ENCODE peak calls at places on chromosomes 12 and 14, in five cellular contexts. D is hepatocyte, V is foreskin fibroblast, O is body of pancreas, C is neural crest cell. K is an unnamed sample.

GRCh38 chr12:93419388-93420034 is 22.2 kb downstream of the UBE2N start:
- DNase-seq in C (no peak), V (peak), O (no peak), D (peak), K (peak)

GRCh38 chr12:66235626-66236281 is 46.7 kb downstream of the IRAK3 start:
- DNase-seq in C (no peak), D (no peak), O (no peak), V (peak), K (no peak)

GRCh38 chr12:29726321-29726692 is 57.4 kb downstream of the TMTC1 start:
- DNase-seq in D (no peak), V (no peak), O (no peak), C (no peak), K (no peak)

GRCh38 chr14:68741839-68742470 is 50.9 kb downstream of the ZFP36L1 start:
- DNase-seq in O (peak), V (no peak), D (no peak), C (no peak), K (peak)

GRCh38 chr14:20657216-20658211 is 16.0 kb upstream of the OR6S1 start:
- DNase-seq in V (peak), D (peak), O (no peak), C (no peak), K (no peak)

GRCh38 chr12:89370850-89371249 is 18.5 kb upstream of the DUSP6 start:
- DNase-seq in V (peak), C (no peak), O (no peak), D (no peak), K (no peak)

GRCh38 chr14:68947802-68948201 is 31.3 kb downstream of the ACTN1 start:
- DNase-seq in O (peak), V (peak), D (peak), C (no peak), K (no peak)

GRCh38 chr12:62098131-62098530 is 162.1 kb upstream of the USP15 start:
- DNase-seq in O (no peak), D (no peak), V (no peak), C (no peak), K (no peak)

GRCh38 chr14:22848391-22849164 is 12.2 kb downstream of the MMP14 start:
- DNase-seq in V (peak), O (peak), D (peak), C (no peak), K (no peak)

GRCh38 chr14:101559624-101560533 is 1.4 kb upstream of the DIO3 start:
- DNase-seq in C (peak), D (peak), V (peak), O (peak), K (no peak)

GRCh38 chr14:99735189-99736135 is 51.4 kb downstream of the CYP46A1 start:
- DNase-seq in D (no peak), O (no peak), V (no peak), C (no peak), K (no peak)

GRCh38 chr14:99740411-99740810 is 52.8 kb upstream of the EML1 start:
- DNase-seq in C (no peak), V (no peak), O (no peak), D (no peak), K (no peak)

GRCh38 chr14:99737451-99737951 is 53.4 kb downstream of the CYP46A1 start:
- DNase-seq in C (no peak), D (no peak), O (peak), V (peak), K (no peak)

GRCh38 chr14:99736600-99737371 is 52.7 kb downstream of the CYP46A1 start:
- DNase-seq in V (no peak), D (peak), O (no peak), C (no peak), K (no peak)

DNA sequence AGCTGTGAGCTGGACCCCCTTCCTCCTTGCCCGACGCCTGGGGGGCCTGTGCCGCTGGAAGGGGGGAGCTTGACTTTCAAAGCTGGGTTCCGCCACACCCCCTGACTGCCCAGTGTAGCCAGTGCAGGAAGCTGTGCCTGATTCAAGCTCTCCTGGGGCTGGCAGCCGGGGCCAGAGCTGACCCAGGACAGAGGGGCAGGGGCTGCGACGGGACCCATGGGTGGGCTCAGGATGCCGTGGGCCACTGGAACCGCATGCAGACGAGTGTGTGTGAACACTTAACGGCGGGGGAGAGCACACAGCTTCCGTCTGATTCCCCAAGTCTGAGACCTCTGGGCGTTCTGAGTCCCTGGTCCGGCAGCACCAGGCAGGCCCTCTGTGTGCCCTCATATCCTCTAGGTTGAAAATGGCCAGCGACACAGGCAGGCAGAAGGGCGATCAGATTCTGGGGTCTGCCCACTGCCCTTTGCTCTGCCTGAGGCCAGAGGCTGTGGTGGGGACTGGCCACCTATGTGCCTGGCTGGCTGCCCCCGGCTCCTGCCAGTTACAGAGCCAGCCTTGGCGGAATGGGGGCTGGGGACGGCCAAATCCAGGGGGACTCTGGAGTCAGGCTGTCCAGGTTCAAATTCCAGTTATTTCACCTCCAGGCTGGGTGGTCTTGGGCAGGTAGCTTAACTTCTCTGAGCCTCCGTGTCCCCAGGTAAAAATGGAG is 54.0 kb downstream of the CYP46A1 start:
- DNase-seq in O (no peak), D (no peak), V (no peak), C (no peak), K (no peak)
- TF ChIP-seq CTCF in O (no peak), D (no peak), V (no peak), C (no peak), K (no peak)

GRCh38 chr14:24817638-24818053 is 183.7 kb upstream of the GZMB start:
- DNase-seq in D (peak), C (no peak), V (peak), O (no peak), K (no peak)
- TF ChIP-seq CTCF in D (peak), C (peak), V (peak), O (no peak), K (no peak)

GRCh38 chr14:77800814-77801213 is 905 bp downstream of the ADCK1 start:
- DNase-seq in D (no peak), C (no peak), O (no peak), V (no peak), K (no peak)

GRCh38 chr14:77805703-77806102 is 5.8 kb downstream of the ADCK1 start:
- DNase-seq in D (no peak), V (no peak), O (no peak), C (no peak), K (no peak)

GRCh38 chr14:77804592-77804991 is 4.7 kb downstream of the ADCK1 start:
- DNase-seq in V (peak), O (no peak), D (no peak), C (no peak), K (no peak)

GRCh38 chr14:77794357-77794756 is 5.6 kb upstream of the ADCK1 start:
- DNase-seq in D (no peak), C (no peak), V (no peak), O (no peak), K (no peak)

DNA sequence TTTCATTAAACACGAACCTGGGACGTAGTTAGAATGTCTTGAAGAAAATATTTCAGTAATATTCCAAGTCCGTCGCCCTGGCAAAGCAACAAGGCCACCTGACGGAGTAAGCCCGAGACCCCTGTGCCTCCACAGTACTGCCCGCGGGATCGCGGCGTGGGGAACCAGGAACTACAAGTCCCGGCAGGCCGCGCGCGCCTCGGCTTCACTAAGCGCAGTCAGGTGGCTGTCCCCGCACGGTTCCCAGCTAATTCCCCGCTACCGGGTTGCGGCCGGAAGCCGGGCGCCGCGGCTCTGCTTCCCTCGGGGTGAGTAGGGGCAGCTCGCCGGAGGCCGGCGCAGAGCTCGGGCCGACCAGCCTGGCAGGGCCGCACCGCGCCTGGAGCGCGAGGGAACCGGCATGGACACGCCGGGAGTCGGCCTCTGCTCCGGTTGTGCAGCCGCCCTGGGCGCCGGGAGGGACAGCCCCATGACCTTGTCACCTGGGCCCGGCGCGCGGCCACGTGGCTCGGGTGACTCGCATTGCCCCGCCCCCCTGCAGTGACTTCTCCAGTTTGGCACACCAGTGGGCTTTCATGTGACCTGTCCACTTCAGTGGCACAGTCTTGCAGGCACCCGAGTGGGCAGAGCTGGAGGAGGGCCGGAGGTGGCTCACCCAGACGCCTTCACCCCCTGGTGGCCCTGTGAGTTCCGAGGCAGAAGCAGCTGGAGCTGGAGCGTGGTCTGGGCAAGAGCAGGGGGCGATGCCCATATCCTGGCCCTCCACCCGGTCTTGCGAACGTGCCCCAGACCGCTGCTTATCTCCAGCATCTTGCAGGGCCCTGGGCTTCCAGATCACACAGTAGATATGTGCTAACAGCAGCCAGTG is at the start of gene ADCK1:
- DNase-seq in O (peak), C (peak), D (peak), V (peak), K (peak)
- TF ChIP-seq CTCF in O (peak), C (peak), D (peak), V (peak), K (peak)

DNA sequence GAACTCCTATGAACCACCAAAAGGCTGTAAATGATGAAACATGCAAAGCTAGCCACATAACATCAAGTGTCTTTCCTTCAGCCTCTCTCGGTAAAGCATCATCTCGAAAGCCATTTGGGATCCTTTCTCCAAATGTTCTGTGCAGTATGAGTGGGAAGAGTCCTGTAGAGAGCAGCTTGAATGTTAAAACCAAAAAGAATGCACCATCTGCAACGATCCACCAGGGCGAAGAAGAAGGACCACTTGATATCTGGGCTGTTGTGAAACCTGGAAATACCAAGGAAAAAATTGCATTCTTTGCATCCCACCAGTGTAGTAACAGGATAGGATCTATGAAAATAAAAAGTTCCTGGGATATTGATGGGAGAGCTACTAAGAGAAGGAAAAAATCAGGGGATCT is 61.2 kb downstream of the ATG14 start:
- DNase-seq in V (no peak), C (no peak), O (no peak), D (no peak), K (no peak)
- TF ChIP-seq CTCF in V (no peak), C (no peak), O (no peak), D (no peak), K (no peak)

GRCh38 chr12:30810918-30811317 is 56.2 kb upstream of the CAPRIN2 start:
- DNase-seq in V (no peak), D (no peak), O (no peak), C (no peak), K (no peak)

GRCh38 chr12:30811966-30812365 is 57.2 kb upstream of the CAPRIN2 start:
- DNase-seq in C (no peak), V (no peak), O (no peak), D (no peak), K (no peak)

GRCh38 chr12:30806989-30807694 is 52.4 kb upstream of the CAPRIN2 start:
- DNase-seq in V (peak), C (no peak), D (peak), O (peak), K (no peak)

GRCh38 chr12:30805959-30806358 is 51.2 kb upstream of the CAPRIN2 start:
- DNase-seq in V (no peak), C (no peak), O (no peak), D (no peak), K (no peak)

DNA sequence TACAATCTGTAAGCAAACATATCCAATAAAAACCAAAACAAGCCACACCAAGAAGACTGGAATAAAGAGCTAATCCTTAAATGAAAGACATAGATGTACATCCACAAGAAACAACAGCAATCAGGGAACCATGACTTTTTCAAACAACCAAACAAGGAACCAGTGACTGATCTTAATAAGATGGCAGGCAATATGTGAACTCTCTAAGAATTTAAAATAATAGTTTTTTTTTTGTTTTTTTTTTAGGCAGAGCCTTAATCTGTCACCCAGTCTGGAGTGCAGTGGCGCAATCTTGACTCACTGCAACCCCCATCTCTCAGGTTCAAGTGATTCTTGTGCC is 52.9 kb upstream of the CAPRIN2 start:
- DNase-seq in O (no peak), C (no peak), D (no peak), V (no peak), K (no peak)
- TF ChIP-seq CTCF in O (no peak), C (peak), D (no peak), V (no peak), K (no peak)